ENCODE peak calls at places on chromosomes 7 and 10, in five cellular contexts. One of them, this sample, is unnamed. For H3K4me1, the result is how much of the 10 kb centered on the place peaks cover.

GRCh38 chr7:139936760-139937310 is 107.8 kb downstream of the TBXAS1 start:
- DNase-seq in fibroblast of lung: peak
- DNase-seq in uterus: peak
- DNase-seq in cardiac muscle cell: peak
- DNase-seq in transverse colon: no peak
- DNase-seq in this sample: no peak

GRCh38 chr7:85851571-85852193 is 664.8 kb upstream of the SEMA3D start:
- DNase-seq in fibroblast of lung: peak
- DNase-seq in uterus: no peak
- DNase-seq in cardiac muscle cell: peak
- DNase-seq in transverse colon: no peak
- DNase-seq in this sample: no peak

GRCh38 chr7:138000081-138000701 is 1.7 kb downstream of the CREB3L2 start:
- DNase-seq in fibroblast of lung: peak
- DNase-seq in uterus: peak
- DNase-seq in cardiac muscle cell: peak
- DNase-seq in transverse colon: peak
- DNase-seq in this sample: peak

GRCh38 chr10:35392482-35393230 is 56.3 kb downstream of the CCNY start:
- DNase-seq in fibroblast of lung: no peak
- DNase-seq in uterus: no peak
- DNase-seq in cardiac muscle cell: no peak
- DNase-seq in transverse colon: no peak
- DNase-seq in this sample: no peak

GRCh38 chr10:93752761-93753160 is 5.0 kb upstream of the LGI1 start:
- DNase-seq in fibroblast of lung: peak
- DNase-seq in uterus: no peak
- DNase-seq in cardiac muscle cell: peak
- DNase-seq in transverse colon: no peak
- DNase-seq in this sample: no peak

GRCh38 chr7:19113855-19114590 is 3.4 kb downstream of the TWIST1 start:
- DNase-seq in fibroblast of lung: peak
- DNase-seq in uterus: no peak
- DNase-seq in cardiac muscle cell: peak
- DNase-seq in transverse colon: no peak
- DNase-seq in this sample: no peak

GRCh38 chr7:104142147-104142546 is 65.7 kb downstream of the ORC5 start:
- DNase-seq in fibroblast of lung: peak
- DNase-seq in uterus: no peak
- DNase-seq in cardiac muscle cell: peak
- DNase-seq in transverse colon: no peak
- DNase-seq in this sample: no peak

GRCh38 chr7:116525298-116525912 is 569 bp downstream of the CAV1 start:
- DNase-seq in fibroblast of lung: no peak
- DNase-seq in uterus: peak
- DNase-seq in cardiac muscle cell: peak
- DNase-seq in transverse colon: peak
- DNase-seq in this sample: peak

GRCh38 chr7:45278763-45279420 is 121.3 kb downstream of the RAMP3 start:
- DNase-seq in fibroblast of lung: no peak
- DNase-seq in uterus: no peak
- DNase-seq in cardiac muscle cell: no peak
- DNase-seq in transverse colon: no peak
- DNase-seq in this sample: no peak

GRCh38 chr10:132417249-132417878 is 20.4 kb downstream of the PWWP2B start:
- DNase-seq in fibroblast of lung: no peak
- DNase-seq in uterus: no peak
- DNase-seq in cardiac muscle cell: no peak
- DNase-seq in transverse colon: no peak
- DNase-seq in this sample: peak

GRCh38 chr7:135856356-135857144 is 107.9 kb upstream of the FAM180A start:
- DNase-seq in fibroblast of lung: peak
- DNase-seq in uterus: no peak
- DNase-seq in cardiac muscle cell: peak
- DNase-seq in transverse colon: no peak
- DNase-seq in this sample: no peak

GRCh38 chr10:110395350-110396283 is 90.9 kb upstream of the SMNDC1 start:
- DNase-seq in fibroblast of lung: peak
- DNase-seq in uterus: peak
- DNase-seq in cardiac muscle cell: peak
- DNase-seq in transverse colon: peak
- DNase-seq in this sample: peak

GRCh38 chr7:159370-160270 is 32.8 kb upstream of the FAM20C start:
- DNase-seq in fibroblast of lung: no peak
- DNase-seq in uterus: no peak
- DNase-seq in cardiac muscle cell: no peak
- DNase-seq in transverse colon: no peak
- DNase-seq in this sample: peak

GRCh38 chr7:43735802-43736603 is 6.7 kb upstream of the COA1 start:
- DNase-seq in fibroblast of lung: peak
- DNase-seq in uterus: no peak
- DNase-seq in cardiac muscle cell: peak
- DNase-seq in transverse colon: no peak
- DNase-seq in this sample: no peak

DNA sequence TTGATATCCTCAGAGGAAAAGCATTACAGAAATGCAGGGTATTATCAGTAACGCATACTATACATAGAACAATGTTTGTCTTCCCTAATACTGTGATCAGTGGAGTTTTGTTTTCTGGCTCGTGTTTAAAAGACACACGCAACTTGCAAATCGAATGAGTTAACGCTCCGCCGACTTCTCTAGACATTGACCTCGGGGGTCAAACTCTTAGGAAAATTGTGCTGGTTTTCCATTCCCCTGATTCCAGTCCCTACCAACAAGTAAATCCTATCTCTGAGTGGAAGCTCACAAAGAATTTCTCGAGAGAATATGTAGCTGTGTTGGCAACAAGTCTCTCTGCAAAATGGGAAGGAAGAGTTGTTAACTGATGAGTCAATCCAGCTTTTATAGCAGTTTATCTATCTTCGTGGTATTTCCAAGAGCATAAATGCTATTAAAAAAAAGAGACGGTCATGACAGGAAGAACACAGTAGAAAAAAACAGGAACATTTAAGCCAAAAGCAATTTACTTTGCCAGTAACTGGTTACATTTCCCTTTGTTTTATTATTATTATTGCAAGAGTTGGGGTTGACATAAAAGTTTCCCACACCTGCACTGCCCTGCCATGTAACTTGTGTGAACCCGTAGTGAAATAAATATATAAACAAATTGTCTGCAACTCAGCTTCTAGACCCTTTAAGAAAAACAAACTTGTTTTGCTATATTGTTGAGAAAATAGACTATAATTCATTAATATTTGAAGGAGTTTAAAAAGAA is 144.4 kb downstream of the ARID5B start:
- DNase-seq in fibroblast of lung: peak
- DNase-seq in uterus: no peak
- DNase-seq in cardiac muscle cell: peak
- DNase-seq in transverse colon: no peak
- DNase-seq in this sample: no peak
- H3K4me1 ChIP-seq in fibroblast of lung: under half
- H3K4me1 ChIP-seq in uterus: under half
- H3K4me1 ChIP-seq in cardiac muscle cell: under half
- H3K4me1 ChIP-seq in transverse colon: under half
- H3K4me1 ChIP-seq in this sample: under half

GRCh38 chr7:70135656-70136055 is 537.4 kb downstream of the AUTS2 start:
- DNase-seq in fibroblast of lung: no peak
- DNase-seq in uterus: no peak
- DNase-seq in cardiac muscle cell: no peak
- DNase-seq in transverse colon: no peak
- DNase-seq in this sample: no peak

GRCh38 chr7:70132802-70133201 is 534.5 kb downstream of the AUTS2 start:
- DNase-seq in fibroblast of lung: peak
- DNase-seq in uterus: no peak
- DNase-seq in cardiac muscle cell: no peak
- DNase-seq in transverse colon: no peak
- DNase-seq in this sample: no peak

GRCh38 chr7:70131807-70132565 is 533.7 kb downstream of the AUTS2 start:
- DNase-seq in fibroblast of lung: no peak
- DNase-seq in uterus: no peak
- DNase-seq in cardiac muscle cell: no peak
- DNase-seq in transverse colon: no peak
- DNase-seq in this sample: no peak

GRCh38 chr7:70133291-70133690 is 535.0 kb downstream of the AUTS2 start:
- DNase-seq in fibroblast of lung: no peak
- DNase-seq in uterus: no peak
- DNase-seq in cardiac muscle cell: no peak
- DNase-seq in transverse colon: no peak
- DNase-seq in this sample: no peak

GRCh38 chr7:70134029-70134445 is 535.8 kb downstream of the AUTS2 start:
- DNase-seq in fibroblast of lung: peak
- DNase-seq in uterus: no peak
- DNase-seq in cardiac muscle cell: peak
- DNase-seq in transverse colon: no peak
- DNase-seq in this sample: no peak
- TF ChIP-seq CTCF in fibroblast of lung: no peak
- TF ChIP-seq CTCF in uterus: no peak
- TF ChIP-seq CTCF in cardiac muscle cell: no peak
- TF ChIP-seq CTCF in transverse colon: no peak
- TF ChIP-seq CTCF in this sample: no peak

GRCh38 chr10:71743099-71743838 is 23.7 kb upstream of the C10orf105 start:
- DNase-seq in fibroblast of lung: no peak
- DNase-seq in uterus: no peak
- DNase-seq in cardiac muscle cell: no peak
- DNase-seq in transverse colon: no peak
- DNase-seq in this sample: peak
- H3K4me1 ChIP-seq in fibroblast of lung: under half
- H3K4me1 ChIP-seq in uterus: under half
- H3K4me1 ChIP-seq in cardiac muscle cell: under half
- H3K4me1 ChIP-seq in transverse colon: under half
- H3K4me1 ChIP-seq in this sample: under half

GRCh38 chr10:104300736-104301292 is 31.8 kb downstream of the GSTO2 start:
- DNase-seq in fibroblast of lung: peak
- DNase-seq in uterus: peak
- DNase-seq in cardiac muscle cell: peak
- DNase-seq in transverse colon: peak
- DNase-seq in this sample: peak

GRCh38 chr10:104303594-104304178 is 34.6 kb downstream of the ITPRIP start:
- DNase-seq in fibroblast of lung: no peak
- DNase-seq in uterus: no peak
- DNase-seq in cardiac muscle cell: no peak
- DNase-seq in transverse colon: no peak
- DNase-seq in this sample: no peak

GRCh38 chr10:104300002-104300735 is 31.2 kb downstream of the GSTO2 start:
- DNase-seq in fibroblast of lung: peak
- DNase-seq in uterus: peak
- DNase-seq in cardiac muscle cell: peak
- DNase-seq in transverse colon: no peak
- DNase-seq in this sample: no peak

GRCh38 chr10:104304346-104304745 is 33.9 kb downstream of the ITPRIP start:
- DNase-seq in fibroblast of lung: no peak
- DNase-seq in uterus: no peak
- DNase-seq in cardiac muscle cell: no peak
- DNase-seq in transverse colon: no peak
- DNase-seq in this sample: no peak

GRCh38 chr10:104301907-104302690 is 33.1 kb downstream of the GSTO2 start:
- DNase-seq in fibroblast of lung: no peak
- DNase-seq in uterus: no peak
- DNase-seq in cardiac muscle cell: peak
- DNase-seq in transverse colon: no peak
- DNase-seq in this sample: no peak
- TF ChIP-seq CTCF in fibroblast of lung: no peak
- TF ChIP-seq CTCF in uterus: no peak
- TF ChIP-seq CTCF in cardiac muscle cell: no peak
- TF ChIP-seq CTCF in transverse colon: no peak
- TF ChIP-seq CTCF in this sample: no peak

GRCh38 chr7:17408904-17409290 is 110.4 kb downstream of the AHR start:
- DNase-seq in fibroblast of lung: peak
- DNase-seq in uterus: no peak
- DNase-seq in cardiac muscle cell: peak
- DNase-seq in transverse colon: no peak
- DNase-seq in this sample: no peak
- H3K4me1 ChIP-seq in fibroblast of lung: under half
- H3K4me1 ChIP-seq in uterus: under half
- H3K4me1 ChIP-seq in cardiac muscle cell: under half
- H3K4me1 ChIP-seq in transverse colon: under half
- H3K4me1 ChIP-seq in this sample: under half

GRCh38 chr7:15600298-15600697 is 38.5 kb upstream of the AGMO start:
- DNase-seq in fibroblast of lung: no peak
- DNase-seq in uterus: no peak
- DNase-seq in cardiac muscle cell: no peak
- DNase-seq in transverse colon: no peak
- DNase-seq in this sample: no peak
- TF ChIP-seq CTCF in fibroblast of lung: no peak
- TF ChIP-seq CTCF in uterus: no peak
- TF ChIP-seq CTCF in cardiac muscle cell: no peak
- TF ChIP-seq CTCF in transverse colon: no peak
- TF ChIP-seq CTCF in this sample: no peak

GRCh38 chr10:124012583-124012982 is 80.8 kb downstream of the CHST15 start:
- DNase-seq in fibroblast of lung: no peak
- DNase-seq in uterus: no peak
- DNase-seq in cardiac muscle cell: no peak
- DNase-seq in transverse colon: no peak
- DNase-seq in this sample: peak

GRCh38 chr10:124012066-124012465 is 81.3 kb downstream of the CHST15 start:
- DNase-seq in fibroblast of lung: no peak
- DNase-seq in uterus: no peak
- DNase-seq in cardiac muscle cell: no peak
- DNase-seq in transverse colon: no peak
- DNase-seq in this sample: peak

GRCh38 chr10:124012991-124013390 is 80.4 kb downstream of the CHST15 start:
- DNase-seq in fibroblast of lung: no peak
- DNase-seq in uterus: no peak
- DNase-seq in cardiac muscle cell: no peak
- DNase-seq in transverse colon: no peak
- DNase-seq in this sample: no peak

GRCh38 chr10:124014416-124015154 is 78.8 kb downstream of the CHST15 start:
- DNase-seq in fibroblast of lung: no peak
- DNase-seq in uterus: no peak
- DNase-seq in cardiac muscle cell: no peak
- DNase-seq in transverse colon: no peak
- DNase-seq in this sample: peak

GRCh38 chr10:124013916-124014315 is 79.5 kb downstream of the CHST15 start:
- DNase-seq in fibroblast of lung: no peak
- DNase-seq in uterus: no peak
- DNase-seq in cardiac muscle cell: no peak
- DNase-seq in transverse colon: no peak
- DNase-seq in this sample: peak
- H3K4me1 ChIP-seq in fibroblast of lung: under half
- H3K4me1 ChIP-seq in uterus: under half
- H3K4me1 ChIP-seq in cardiac muscle cell: under half
- H3K4me1 ChIP-seq in transverse colon: under half
- H3K4me1 ChIP-seq in this sample: under half

GRCh38 chr10:101353692-101354583 is at the start of gene BTRC:
- DNase-seq in fibroblast of lung: peak
- DNase-seq in uterus: peak
- DNase-seq in cardiac muscle cell: peak
- DNase-seq in transverse colon: peak
- DNase-seq in this sample: peak
- TF ChIP-seq CTCF in fibroblast of lung: no peak
- TF ChIP-seq CTCF in uterus: no peak
- TF ChIP-seq CTCF in cardiac muscle cell: peak
- TF ChIP-seq CTCF in transverse colon: peak
- TF ChIP-seq CTCF in this sample: no peak

This sample was measured in mucosa of descending colon.